ENCODE peak calls at places on chromosome 10, in ten cellular contexts. K is cardiac fibroblast; A is HFF-Myc; M is fibroblast of the aortic adventitia; I is left ventricle myocardium inferior; R is GM23338; V is CD8-positive, alpha-beta T cell; U is stomach; W is tibial nerve; J is astrocyte of the spinal cord. F is an unnamed sample.

GRCh38 chr10:99874341-99875085 is 92.1 kb downstream of the ABCC2 start:
- DNase-seq in J (no peak), U (peak), V (no peak), A (no peak), K (no peak), I (no peak), M (no peak), R (no peak), W (no peak), F (no peak)

GRCh38 chr10:47165711-47166404 is 134.1 kb upstream of the GDF10 start:
- DNase-seq in U (no peak), R (no peak), V (no peak), W (peak), M (peak), K (peak), A (no peak), I (peak), J (peak), F (peak)

GRCh38 chr10:133336131-133337078 is at the start of gene CALY:
- DNase-seq in M (no peak), R (peak), U (peak), I (no peak), V (peak), A (no peak), J (no peak), W (no peak), K (no peak), F (no peak)

GRCh38 chr10:46992794-46993552 is 81.7 kb downstream of the PTPN20 start:
- DNase-seq in A (no peak), V (no peak), W (peak), U (no peak), I (peak), J (peak), R (peak), K (peak), M (peak), F (peak)

GRCh38 chr10:23173549-23174074 is 18.5 kb upstream of the PTF1A start:
- DNase-seq in R (peak), M (no peak), J (no peak), A (no peak), V (no peak), I (no peak), K (no peak), U (no peak), W (no peak), F (no peak)

GRCh38 chr10:101658910-101659309 is 36.1 kb downstream of the FBXW4 start:
- DNase-seq in I (no peak), A (no peak), W (no peak), K (no peak), M (no peak), R (no peak), V (no peak), U (no peak), J (no peak), F (no peak)

GRCh38 chr10:112953075-112953501 is 3.0 kb downstream of the TCF7L2 start:
- DNase-seq in R (peak), K (peak), V (no peak), U (no peak), J (peak), A (no peak), M (peak), I (peak), W (no peak), F (no peak)

GRCh38 chr10:71188201-71188600 is 24.2 kb upstream of the UNC5B start:
- DNase-seq in U (no peak), M (no peak), I (no peak), K (no peak), J (no peak), V (no peak), R (no peak), A (no peak), W (no peak), F (no peak)

GRCh38 chr10:58965855-58966254 is 210.6 kb upstream of the PHYHIPL start:
- DNase-seq in U (no peak), A (no peak), M (no peak), W (no peak), V (no peak), J (no peak), K (no peak), R (no peak), I (no peak), F (no peak)

GRCh38 chr10:52030051-52030867 is 283.8 kb upstream of the DKK1 start:
- DNase-seq in M (peak), I (no peak), W (no peak), U (no peak), A (no peak), V (no peak), J (no peak), R (peak), K (peak), F (no peak)

GRCh38 chr10:10332786-10333185 is 684.9 kb upstream of the CELF2 start:
- DNase-seq in A (no peak), M (no peak), K (no peak), W (no peak), R (no peak), I (no peak), J (no peak), U (no peak), V (no peak), F (no peak)

GRCh38 chr10:35614312-35614711 is 9.2 kb downstream of the GJD4 start:
- DNase-seq in K (no peak), M (no peak), J (no peak), U (no peak), I (no peak), W (no peak), R (no peak), A (no peak), V (no peak), F (no peak)

GRCh38 chr10:53744176-53744575 is 971.6 kb upstream of the MBL2 start:
- DNase-seq in W (no peak), A (no peak), K (no peak), R (no peak), J (no peak), I (no peak), U (no peak), M (no peak), V (no peak), F (no peak)

GRCh38 chr10:63481815-63482421 is 16.1 kb upstream of the JMJD1C start:
- DNase-seq in U (no peak), R (no peak), J (no peak), M (peak), V (no peak), K (peak), A (no peak), W (no peak), I (no peak), F (no peak)
- H3K4me3 ChIP-seq in U (no peak), R (no peak), J (no peak), M (no peak), V (no peak), K (no peak), A (no peak), W (no peak), I (no peak), F (no peak)

GRCh38 chr10:110355922-110356627 is 51.4 kb upstream of the SMNDC1 start:
- DNase-seq in R (no peak), K (no peak), V (no peak), A (no peak), M (no peak), U (no peak), J (no peak), I (no peak), W (no peak), F (no peak)

GRCh38 chr10:110352930-110353243 is 48.2 kb upstream of the SMNDC1 start:
- DNase-seq in V (no peak), I (no peak), J (no peak), M (no peak), U (no peak), K (no peak), R (no peak), A (no peak), W (no peak), F (no peak)

GRCh38 chr10:110353244-110354119 is 48.8 kb upstream of the SMNDC1 start:
- DNase-seq in K (peak), R (peak), U (no peak), W (no peak), M (peak), A (peak), J (peak), V (no peak), I (no peak), F (peak)

GRCh38 chr10:110355181-110355831 is 50.6 kb upstream of the SMNDC1 start:
- DNase-seq in R (no peak), J (no peak), M (no peak), K (no peak), U (no peak), V (no peak), I (no peak), W (no peak), A (no peak), F (no peak)

GRCh38 chr10:110354322-110354766 is 49.6 kb upstream of the SMNDC1 start:
- DNase-seq in V (peak), A (no peak), U (peak), K (peak), J (peak), M (peak), R (peak), I (peak), W (peak), F (peak)
- TF ChIP-seq CTCF in V (peak), A (peak), U (no peak), K (peak), J (peak), M (peak), R (peak), I (peak), W (peak), F (peak)

GRCh38 chr10:118017071-118017740 is 29.5 kb downstream of the RAB11FIP2 start:
- DNase-seq in J (no peak), W (no peak), M (no peak), A (no peak), K (no peak), I (no peak), R (no peak), V (no peak), U (no peak), F (no peak)
- H3K4me3 ChIP-seq in J (no peak), W (no peak), M (no peak), A (no peak), K (no peak), I (no peak), R (no peak), V (no peak), U (no peak), F (no peak)

GRCh38 chr10:34523017-34523767 is 291.9 kb downstream of the PARD3 start:
- DNase-seq in A (no peak), V (no peak), M (no peak), R (no peak), W (no peak), J (peak), K (peak), U (no peak), I (no peak), F (peak)

GRCh38 chr10:34524369-34525091 is 290.6 kb downstream of the PARD3 start:
- DNase-seq in U (no peak), R (no peak), A (no peak), M (no peak), K (no peak), I (no peak), V (no peak), J (no peak), W (no peak), F (no peak)

GRCh38 chr10:34520084-34520483 is 295.0 kb downstream of the PARD3 start:
- DNase-seq in R (no peak), J (peak), K (no peak), U (no peak), A (no peak), I (no peak), V (no peak), W (no peak), M (no peak), F (no peak)

GRCh38 chr10:34520510-34520909 is 294.6 kb downstream of the PARD3 start:
- DNase-seq in U (no peak), I (no peak), W (no peak), K (no peak), V (no peak), J (no peak), A (no peak), M (no peak), R (no peak), F (no peak)

GRCh38 chr10:34522542-34522941 is 292.6 kb downstream of the PARD3 start:
- DNase-seq in V (no peak), U (no peak), I (no peak), K (peak), W (no peak), M (peak), R (peak), A (no peak), J (peak), F (no peak)
- TF ChIP-seq CTCF in V (no peak), U (no peak), I (peak), K (peak), W (no peak), M (peak), R (peak), A (no peak), J (peak), F (peak)

DNA sequence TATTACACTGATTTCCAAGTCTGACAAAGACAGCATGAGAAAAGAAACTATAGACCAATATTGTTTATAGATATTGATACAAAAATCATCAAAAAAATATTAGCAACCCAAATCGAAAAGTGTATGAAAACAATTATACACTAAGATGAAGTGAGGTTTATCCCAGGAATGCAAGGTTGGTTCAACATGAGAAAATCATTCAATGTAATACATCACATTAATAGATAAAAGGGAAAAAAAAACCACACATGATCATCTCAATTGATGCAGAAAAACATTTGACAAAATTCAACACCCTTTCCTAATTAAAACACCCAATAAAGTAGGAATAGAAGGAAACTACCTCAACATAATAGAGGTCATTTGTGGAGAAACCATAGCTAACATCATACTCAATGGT is 153.9 kb downstream of the DNAJC1 start:
- DNase-seq in V (no peak), K (no peak), M (no peak), A (no peak), R (peak), J (no peak), W (no peak), I (no peak), U (no peak), F (no peak)
- H3K4me3 ChIP-seq in V (no peak), K (no peak), M (no peak), A (no peak), R (no peak), J (no peak), W (no peak), I (no peak), U (no peak), F (no peak)

GRCh38 chr10:37976880-37977203 is 395 bp upstream of the ZNF25 start:
- DNase-seq in M (no peak), I (no peak), W (no peak), U (no peak), K (no peak), J (no peak), R (no peak), V (no peak), A (no peak), F (no peak)
- TF ChIP-seq CTCF in M (no peak), I (peak), W (no peak), U (no peak), K (no peak), J (no peak), R (no peak), V (peak), A (no peak), F (no peak)

GRCh38 chr10:24209421-24209770 is 458 bp downstream of the KIAA1217 start:
- DNase-seq in U (no peak), K (peak), V (no peak), R (no peak), W (no peak), I (no peak), A (peak), J (no peak), M (peak), F (peak)
- H3K4me3 ChIP-seq in U (peak), K (peak), V (no peak), R (peak), W (peak), I (peak), A (peak), J (peak), M (peak), F (peak)

F was measured in AG10803.